ENCODE peak calls at places on chromosomes 3 and 15, in six cellular contexts. M is GM23248, K is neuronal stem cell, O is keratinocyte, B is IMR-90, D is PC-3. V is an unnamed sample.

GRCh38 chr3:115843206-115843605 is 219.9 kb downstream of the GAP43 start:
- DNase-seq in M (no peak), K (no peak), O (no peak), B (no peak), D (no peak), V (peak; percentile 57)

GRCh38 chr3:127790009-127790533 is 32.2 kb downstream of the MGLL start:
- DNase-seq in M (no peak), K (no peak), O (no peak), B (no peak), D (no peak), V (no peak)

GRCh38 chr3:184842433-184842832 is 30.5 kb downstream of the VPS8 start:
- DNase-seq in M (no peak), K (no peak), O (no peak), B (peak; percentile 10), D (no peak), V (peak; percentile 18)

GRCh38 chr15:58771621-58772235 is 626 bp downstream of the MINDY2 start:
- DNase-seq in M (peak; percentile 58), K (no peak), O (no peak), B (no peak), D (peak; percentile 35), V (no peak)

GRCh38 chr15:101637038-101637437 is 15.1 kb downstream of the TM2D3 start:
- DNase-seq in M (no peak), K (no peak), O (no peak), B (no peak), D (no peak), V (no peak)

GRCh38 chr15:100787567-100787941 is 92.1 kb upstream of the ALDH1A3 start:
- DNase-seq in M (no peak), K (no peak), O (no peak), B (no peak), D (no peak), V (no peak)

GRCh38 chr3:94234177-94234788 is 171.4 kb downstream of the NSUN3 start:
- DNase-seq in M (peak; percentile 61), K (peak; percentile 11), O (no peak), B (peak; percentile 44), D (peak; percentile 70), V (peak; percentile 46)

GRCh38 chr3:94004301-94004910 is 24.0 kb downstream of the STX19 start:
- DNase-seq in M (peak; percentile 83), K (no peak), O (peak; percentile 21), B (peak; percentile 82), D (peak; percentile 70), V (peak; percentile 80)

GRCh38 chr15:25532269-25532668 is 93.4 kb upstream of the UBE3A start:
- DNase-seq in M (no peak), K (no peak), O (no peak), B (no peak), D (no peak), V (no peak)

GRCh38 chr3:122406198-122406597 is 9.7 kb downstream of the WDR5B start:
- DNase-seq in M (no peak), K (no peak), O (no peak), B (no peak), D (no peak), V (no peak)

GRCh38 chr3:136075816-136076215 is 110.3 kb downstream of the PPP2R3A start:
- DNase-seq in M (peak; percentile 76), K (no peak), O (no peak), B (peak; percentile 17), D (no peak), V (peak; percentile 30)

GRCh38 chr3:131216801-131217200 is 164.8 kb upstream of the NUDT16 start:
- DNase-seq in M (peak; percentile 85), K (no peak), O (no peak), B (peak; percentile 50), D (peak; percentile 80), V (peak; percentile 72)

GRCh38 chr3:186788482-186789370 is 5.3 kb downstream of the EIF4A2 start:
- DNase-seq in M (peak; percentile 13), K (no peak), O (no peak), B (no peak), D (no peak), V (no peak)

GRCh38 chr15:92163641-92164040 is 230.0 kb upstream of the ST8SIA2 start:
- DNase-seq in M (peak; percentile 20), K (no peak), O (no peak), B (no peak), D (no peak), V (no peak)

GRCh38 chr3:113847664-113848461 is 9.3 kb downstream of the GRAMD1C start:
- DNase-seq in M (peak; percentile 10), K (no peak), O (peak; percentile 36), B (no peak), D (peak; percentile 81), V (no peak)

GRCh38 chr15:79635149-79635771 is 203.1 kb downstream of the MINAR1 start:
- DNase-seq in M (no peak), K (no peak), O (no peak), B (no peak), D (no peak), V (no peak)

GRCh38 chr15:90915808-90916440 is 12.8 kb downstream of the MAN2A2 start:
- DNase-seq in M (no peak), K (no peak), O (no peak), B (peak; percentile 75), D (no peak), V (peak; percentile 91)

GRCh38 chr3:118641608-118642007 is 393.0 kb downstream of the IGSF11 start:
- DNase-seq in M (peak; percentile 12), K (peak; percentile 27), O (no peak), B (no peak), D (no peak), V (no peak)

GRCh38 chr3:125107861-125108567 is 52.2 kb upstream of the HEG1 start:
- DNase-seq in M (peak; percentile 91), K (no peak), O (peak; percentile 25), B (peak; percentile 95), D (peak; percentile 69), V (peak; percentile 92)

GRCh38 chr3:125109541-125109925 is 53.7 kb upstream of the HEG1 start:
- DNase-seq in M (no peak), K (no peak), O (no peak), B (no peak), D (no peak), V (no peak)

GRCh38 chr3:125110016-125110875 is 54.4 kb upstream of the HEG1 start:
- DNase-seq in M (peak; percentile 94), K (no peak), O (peak; percentile 71), B (peak; percentile 98), D (peak; percentile 87), V (peak; percentile 97)

GRCh38 chr3:125107384-125107783 is 51.6 kb upstream of the HEG1 start:
- DNase-seq in M (no peak), K (no peak), O (peak; percentile 32), B (no peak), D (no peak), V (no peak)

DNA sequence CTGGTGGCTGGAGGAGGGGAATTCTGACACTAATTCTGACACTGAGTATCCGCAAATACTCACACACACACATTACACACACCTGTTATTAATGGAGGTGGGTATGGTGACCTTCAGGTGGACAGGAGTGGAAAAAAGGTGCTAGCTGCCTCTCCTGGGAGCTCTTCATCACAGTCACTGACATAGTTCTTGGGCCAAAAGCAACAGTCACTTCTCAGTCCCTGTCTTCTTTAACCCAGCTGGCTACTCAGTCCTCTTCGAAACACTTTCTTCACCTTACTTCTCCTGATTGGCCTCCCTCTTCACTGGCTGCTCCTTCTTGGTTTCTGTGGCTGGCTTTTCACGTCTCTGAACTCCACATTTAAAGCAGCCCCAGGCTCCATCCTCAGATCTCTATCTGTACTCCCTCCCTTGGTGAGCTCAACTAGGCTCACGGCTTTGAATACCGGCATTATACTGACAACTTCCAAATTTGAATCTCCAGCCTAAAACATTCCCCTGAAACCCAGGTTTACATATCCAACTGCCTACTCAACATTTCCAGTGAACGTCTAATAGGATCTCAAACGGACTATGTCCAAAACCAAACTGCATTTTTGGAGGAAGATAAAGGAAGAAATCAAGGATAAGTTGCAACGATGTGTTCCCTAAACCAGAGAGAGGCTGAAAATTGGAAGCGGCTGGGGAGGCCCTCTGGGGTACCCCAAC is 53.2 kb upstream of the HEG1 start:
- DNase-seq in M (no peak), K (no peak), O (no peak), B (no peak), D (no peak), V (peak; percentile 40)
- H3K4me2 ChIP-seq in M (peak overlapping the region; percentile 12), K (no peak overlapping the region), O (peak overlapping the region; percentile 2), B (peak overlapping the region; percentile 30), D (no peak overlapping the region), V (no peak overlapping the region)

DNA sequence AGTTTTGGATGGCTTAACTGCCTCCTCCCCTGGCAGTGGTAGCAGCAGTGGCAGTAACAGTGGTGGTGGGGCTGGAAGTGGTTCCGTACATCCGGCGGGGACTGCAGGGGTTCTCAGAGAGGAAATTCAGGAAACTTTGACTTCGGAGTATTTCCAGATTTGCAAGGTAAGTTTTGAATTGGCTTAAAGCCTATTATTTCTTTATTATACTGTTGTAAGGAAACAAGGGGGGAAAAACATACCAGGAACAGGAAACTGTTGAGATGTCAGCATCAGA is 1.5 kb downstream of the STXBP5L start:
- DNase-seq in M (no peak), K (no peak), O (no peak), B (no peak), D (no peak), V (no peak)
- H3K4me2 ChIP-seq in M (no peak overlapping the region), K (peak overlapping the region; percentile 65), O (no peak overlapping the region), B (no peak overlapping the region), D (no peak overlapping the region), V (no peak overlapping the region)

GRCh38 chr3:277873-278272 is 81.3 kb downstream of the CHL1 start:
- DNase-seq in M (no peak), K (no peak), O (no peak), B (no peak), D (no peak), V (no peak)
- H3K4me2 ChIP-seq in M (no peak overlapping the region), K (no peak overlapping the region), O (no peak overlapping the region), B (no peak overlapping the region), D (no peak overlapping the region), V (no peak overlapping the region)

DNA sequence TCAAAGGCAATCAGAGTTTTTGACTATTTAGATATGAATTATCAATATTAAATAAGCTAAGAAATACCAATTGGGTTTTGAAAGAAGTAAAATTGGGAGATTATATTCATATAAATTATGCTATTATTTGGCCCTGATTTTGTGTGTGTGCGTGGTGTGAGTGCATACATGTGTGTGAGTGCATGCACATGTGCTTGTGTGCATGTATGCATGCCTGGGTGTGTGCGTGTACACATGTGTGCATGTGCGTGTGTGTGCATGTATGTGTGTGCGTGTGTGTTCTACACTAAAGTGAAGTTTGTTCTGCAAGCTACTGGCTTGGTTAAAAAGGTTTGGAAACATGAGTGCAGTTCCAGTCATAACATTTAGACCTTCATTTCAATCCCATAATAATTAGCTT is 83.4 kb upstream of the MBNL1 start:
- DNase-seq in M (no peak), K (no peak), O (no peak), B (no peak), D (no peak), V (no peak)
- H3K4me2 ChIP-seq in M (peak overlapping the region; percentile 57), K (no peak overlapping the region), O (no peak overlapping the region), B (no peak overlapping the region), D (no peak overlapping the region), V (no peak overlapping the region)

GRCh38 chr3:190229632-190230424 is 92.4 kb downstream of the CLDN1 start:
- DNase-seq in M (peak; percentile 41), K (no peak), O (peak; percentile 30), B (peak; percentile 63), D (peak; percentile 93), V (peak; percentile 63)
- H3K4me2 ChIP-seq in M (peak overlapping the region; percentile 21), K (no peak overlapping the region), O (peak overlapping the region; percentile 87), B (peak overlapping the region; percentile 27), D (peak overlapping the region; percentile 79), V (no peak overlapping the region)

V was measured in mesenchymal stem cell.